ENCODE peak calls at places on chromosomes 1 and 21, in six cellular contexts. R, X, D, B, K and G are unnamed samples. For H3K4me1, the result is how much of the 10 kb centered on the place peaks cover.

GRCh38 chr1:180169641-180170155 is 15.0 kb downstream of the QSOX1 start:
- DNase-seq in R (no peak), B (no peak), D (no peak), K (no peak), X (peak), G (no peak)

GRCh38 chr1:28264897-28265296 is 5.6 kb downstream of the SESN2 start:
- DNase-seq in R (no peak), K (no peak), X (no peak), B (no peak), D (no peak), G (no peak)

GRCh38 chr1:16006552-16007485 is 2.8 kb downstream of the SRARP start:
- DNase-seq in D (no peak), B (peak), K (no peak), R (no peak), X (no peak), G (no peak)

GRCh38 chr21:33281101-33281652 is 15.0 kb downstream of the IL10RB start:
- DNase-seq in B (no peak), X (no peak), D (no peak), R (no peak), K (no peak), G (no peak)

GRCh38 chr1:217009376-217009775 is 286.1 kb upstream of the ESRRG start:
- DNase-seq in K (no peak), R (no peak), B (peak), X (no peak), D (no peak), G (no peak)

GRCh38 chr1:69824932-69825331 is 257.2 kb downstream of the LRRC7 start:
- DNase-seq in B (no peak), K (no peak), R (no peak), D (no peak), X (no peak), G (no peak)

GRCh38 chr1:154151311-154151710 is 3.6 kb downstream of the NUP210L start:
- DNase-seq in B (no peak), X (no peak), D (no peak), K (no peak), R (no peak), G (no peak)

GRCh38 chr1:158830904-158831507 is at the start of gene MNDA:
- DNase-seq in X (no peak), R (no peak), K (no peak), D (no peak), B (no peak), G (no peak)

GRCh38 chr1:78840447-78841251 is 165.9 kb downstream of the ADGRL4 start:
- DNase-seq in R (no peak), B (peak), X (no peak), D (no peak), K (no peak), G (no peak)

GRCh38 chr1:50972766-50973165 is 2.7 kb downstream of the CDKN2C start:
- DNase-seq in B (no peak), X (no peak), R (no peak), D (no peak), K (no peak), G (no peak)

GRCh38 chr1:154861607-154862094 is 8.4 kb downstream of the KCNN3 start:
- DNase-seq in R (no peak), B (no peak), K (no peak), X (no peak), D (no peak), G (no peak)

GRCh38 chr1:228544021-228544850 is 57.1 kb downstream of the RNF187 start:
- DNase-seq in D (no peak), R (no peak), X (no peak), B (peak), K (no peak), G (no peak)

GRCh38 chr1:38283736-38284470 is 237.3 kb upstream of the POU3F1 start:
- DNase-seq in X (no peak), R (no peak), D (no peak), B (no peak), K (no peak), G (no peak)

GRCh38 chr1:76901158-76901767 is 34.0 kb downstream of the ST6GALNAC5 start:
- DNase-seq in X (no peak), K (no peak), R (no peak), D (no peak), B (peak), G (peak)

GRCh38 chr1:184270556-184270955 is 116.3 kb upstream of the C1orf21 start:
- DNase-seq in X (no peak), B (no peak), D (no peak), K (no peak), R (no peak), G (peak)

GRCh38 chr1:199157494-199157893 is 518.7 kb downstream of the PTPRC start:
- DNase-seq in K (no peak), B (peak), X (no peak), D (no peak), R (no peak), G (no peak)

GRCh38 chr1:220157738-220158137 is 63.8 kb downstream of the IARS2 start:
- DNase-seq in K (no peak), B (no peak), D (no peak), R (no peak), X (no peak), G (no peak)

GRCh38 chr1:111707906-111708305 is 31.3 kb downstream of the INKA2 start:
- DNase-seq in K (no peak), B (no peak), D (no peak), R (no peak), X (no peak), G (no peak)

GRCh38 chr1:24384251-24385090 is 29.1 kb downstream of the STPG1 start:
- DNase-seq in D (no peak), B (peak), K (no peak), X (peak), R (no peak), G (no peak)

GRCh38 chr1:8702848-8703810 is 114.3 kb downstream of the RERE start:
- DNase-seq in B (peak), X (peak), R (peak), K (peak), D (peak), G (peak)
- H3K27ac ChIP-seq in B (peak), X (peak), R (peak), K (no peak), D (peak), G (no peak)

DNA sequence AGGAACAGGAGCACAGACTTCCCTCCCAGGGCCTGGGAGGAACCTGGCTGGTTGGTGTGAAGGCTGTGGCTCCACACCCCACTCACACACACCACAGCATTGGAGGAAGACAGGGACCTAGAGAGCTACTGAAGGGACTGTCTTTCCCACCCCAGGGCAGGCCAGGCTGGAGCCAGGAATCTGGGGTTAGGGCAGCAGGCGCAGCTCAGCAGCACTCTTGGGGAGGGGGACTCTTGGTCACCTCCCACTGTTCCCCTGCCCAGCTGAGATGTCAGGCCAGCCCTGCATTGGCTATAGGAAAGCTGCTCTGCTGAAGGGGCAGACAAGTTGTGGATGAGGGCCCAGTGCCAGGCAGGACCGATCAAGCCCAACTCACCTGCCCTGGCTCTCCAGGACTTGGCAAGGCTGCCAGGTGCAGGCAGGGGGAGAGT is 1.6 kb upstream of the PLEKHA6 start:
- DNase-seq in K (no peak), D (no peak), R (no peak), X (peak), B (no peak), G (no peak)
- H3K4me1 ChIP-seq in K (under half), D (under half), R (under half), X (half or more), B (under half), G (under half)

GRCh38 chr1:3904843-3905185 is 4.7 kb upstream of the C1orf174 start:
- DNase-seq in K (no peak), D (no peak), B (no peak), R (no peak), X (no peak), G (no peak)

GRCh38 chr1:3902546-3902945 is 2.5 kb upstream of the C1orf174 start:
- DNase-seq in D (no peak), X (no peak), B (no peak), R (no peak), K (no peak), G (no peak)

GRCh38 chr1:3902111-3902511 is 2.0 kb upstream of the C1orf174 start:
- DNase-seq in R (no peak), K (peak), X (no peak), D (no peak), B (no peak), G (no peak)

GRCh38 chr1:3904006-3904842 is 4.2 kb upstream of the C1orf174 start:
- DNase-seq in R (no peak), X (no peak), D (no peak), K (no peak), B (no peak), G (no peak)

DNA sequence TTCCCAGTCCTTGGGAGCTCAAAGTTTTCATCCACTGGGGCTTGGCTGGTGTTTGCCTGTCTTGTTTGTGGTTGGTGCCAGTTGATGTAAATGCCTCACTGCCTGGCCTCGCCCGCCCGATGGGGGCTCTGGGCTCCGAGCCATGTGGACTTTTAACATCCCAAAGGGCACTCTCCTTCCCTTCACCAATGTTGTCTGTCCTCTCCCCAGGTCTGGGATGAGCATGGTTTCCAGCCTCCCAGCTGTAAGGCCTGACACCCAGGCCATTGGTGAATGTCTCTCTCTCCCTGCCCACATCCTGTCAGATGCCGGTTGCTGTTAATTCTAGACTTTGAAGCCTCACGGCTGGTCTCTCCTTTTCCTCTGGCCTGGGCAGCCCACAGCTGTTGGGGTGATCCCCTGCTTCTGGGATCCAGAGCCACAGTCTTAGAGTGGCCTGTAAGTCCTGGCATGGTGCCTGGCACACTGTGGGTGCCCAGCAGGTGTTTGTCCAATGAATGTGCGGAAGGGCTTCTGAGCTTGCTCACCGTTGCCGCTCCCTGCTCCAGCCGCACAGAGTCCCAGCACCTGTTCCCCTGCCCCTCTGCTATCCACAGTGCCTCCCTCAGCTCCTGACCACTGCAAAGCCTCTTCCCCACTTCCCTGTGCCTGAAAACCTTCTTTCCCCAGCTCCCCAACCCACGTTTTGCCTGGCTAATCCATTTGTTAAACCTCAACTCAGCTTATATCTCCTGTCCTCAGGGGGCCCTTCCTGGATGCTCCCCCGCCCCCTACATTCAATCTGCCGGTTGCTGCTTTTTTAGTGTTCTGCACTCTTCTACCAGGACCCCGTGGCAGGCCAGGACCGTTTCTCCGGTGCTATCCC is 3.3 kb upstream of the C1orf174 start:
- DNase-seq in R (no peak), B (no peak), K (no peak), X (peak), D (no peak), G (no peak)
- H3K27ac ChIP-seq in R (no peak), B (no peak), K (peak), X (no peak), D (no peak), G (no peak)

DNA sequence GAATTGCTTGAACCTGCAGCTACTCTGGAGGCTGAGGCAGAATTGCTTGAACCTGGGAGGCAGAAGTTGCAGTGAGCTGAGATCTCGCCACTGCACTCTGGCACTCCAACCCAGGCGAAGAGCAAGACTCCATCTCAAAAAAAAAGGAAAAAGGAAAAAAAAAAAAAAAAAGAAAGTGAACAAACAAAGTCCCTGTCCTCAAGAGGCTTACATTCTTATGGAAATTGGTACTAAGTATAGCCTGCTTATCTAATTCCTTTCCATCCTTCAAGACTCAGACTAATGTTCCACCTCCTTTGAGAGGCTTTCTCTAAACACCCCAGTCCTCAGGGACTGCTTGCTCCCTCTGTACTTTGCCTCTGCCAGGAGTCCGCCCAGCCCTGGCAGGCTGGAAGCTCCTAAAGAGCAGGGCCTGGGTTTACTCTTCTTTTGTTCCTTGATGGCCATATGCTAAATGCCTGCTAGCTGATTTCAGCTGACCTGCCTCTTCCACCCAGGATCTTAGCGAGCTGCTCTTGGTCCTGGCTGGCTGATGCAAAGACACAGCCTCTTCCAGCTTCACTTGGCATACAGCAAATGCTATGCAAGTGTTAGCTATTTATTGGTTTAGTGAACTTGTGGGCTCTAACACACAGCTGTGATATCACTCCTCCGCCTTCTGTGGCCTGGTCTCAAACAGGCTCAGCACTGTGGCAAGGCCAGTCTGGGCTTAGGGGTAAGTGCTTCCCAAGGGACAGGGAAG is 9.8 kb downstream of the SLC9A1 start:
- DNase-seq in R (no peak), B (no peak), K (no peak), X (peak), D (no peak), G (no peak)
- H3K4me1 ChIP-seq in R (half or more), B (half or more), K (under half), X (half or more), D (under half), G (under half)

DNA sequence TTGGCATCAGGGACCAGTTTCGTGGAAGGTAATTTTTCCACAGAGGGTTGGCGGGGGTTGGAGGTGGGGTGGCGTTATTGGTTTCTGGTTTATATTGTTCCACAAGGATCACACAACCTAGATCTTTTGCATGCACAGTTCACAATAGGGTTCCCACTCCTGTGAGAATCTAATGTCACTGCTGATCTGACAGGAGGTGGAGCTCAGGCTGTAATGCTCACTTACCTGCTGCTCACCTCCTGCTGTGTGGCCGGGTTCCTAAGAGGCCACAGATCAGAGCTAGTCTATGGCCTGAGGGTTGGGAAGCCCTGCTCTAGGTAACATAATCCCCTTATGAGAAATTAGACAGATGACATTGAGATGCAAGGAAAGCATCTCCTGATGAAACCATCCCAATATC is 12.6 kb downstream of the GBP5 start:
- DNase-seq in K (no peak), D (no peak), B (no peak), R (no peak), X (no peak), G (no peak)
- H3K27ac ChIP-seq in K (peak), D (peak), B (no peak), R (peak), X (peak), G (no peak)

DNA sequence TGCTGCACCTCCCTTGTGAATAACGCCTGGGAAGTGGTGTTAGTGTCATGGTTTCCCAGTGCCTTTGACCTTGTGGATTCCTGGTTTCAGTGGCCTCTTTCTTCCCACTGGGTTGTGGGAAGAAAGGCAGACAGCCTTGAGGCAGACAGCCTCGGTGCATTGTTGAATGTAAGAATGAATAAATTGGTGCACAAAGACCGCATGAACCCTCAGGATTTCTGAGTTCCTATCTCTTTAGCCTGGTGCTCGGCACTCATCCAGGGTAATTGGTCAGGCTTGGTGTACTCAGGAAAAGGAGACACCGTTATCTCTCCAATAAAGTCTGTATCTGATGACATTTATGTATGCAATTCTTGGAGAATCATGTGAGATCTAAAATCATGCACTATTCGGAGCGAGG is 5.1 kb downstream of the ZNF362 start:
- DNase-seq in X (no peak), B (no peak), K (no peak), D (no peak), R (no peak), G (no peak)
- H3K4me1 ChIP-seq in X (under half), B (under half), K (under half), D (half or more), R (under half), G (under half)

GRCh38 chr1:234535763-234536515 is 57.0 kb upstream of the TARBP1 start:
- DNase-seq in K (no peak), R (no peak), D (peak), B (no peak), X (peak), G (no peak)

GRCh38 chr1:234537236-234537635 is 58.3 kb upstream of the TARBP1 start:
- DNase-seq in B (no peak), D (no peak), K (no peak), X (no peak), R (no peak), G (no peak)

GRCh38 chr1:234536756-234537155 is 57.8 kb upstream of the TARBP1 start:
- DNase-seq in K (no peak), B (no peak), X (no peak), D (no peak), R (no peak), G (no peak)

GRCh38 chr1:234533975-234534876 is 55.2 kb upstream of the TARBP1 start:
- DNase-seq in R (no peak), K (no peak), B (no peak), X (peak), D (peak), G (no peak)

GRCh38 chr1:234535208-234535607 is 56.2 kb upstream of the TARBP1 start:
- DNase-seq in B (no peak), X (no peak), K (no peak), R (no peak), D (no peak), G (no peak)
- H3K27ac ChIP-seq in B (no peak), X (peak), K (no peak), R (peak), D (peak), G (no peak)